ENCODE peak calls at places on chromosomes 11 and 22, in seven cellular contexts. N is CD8-positive, alpha-beta T cell; I is COR-L47; Y is NCI-H774; U is ovary; S is RWPE1; O is Karpas-422. K is an unnamed sample.

GRCh38 chr11:44305149-44305642 is 4.7 kb downstream of the ALX4 start:
- DNase-seq in N (no peak), I (no peak), Y (no peak), U (no peak), S (no peak), O (no peak), K (no peak)

GRCh38 chr11:60242607-60243292 is at the start of gene MS4A4E:
- DNase-seq in N (no peak), I (no peak), Y (no peak), U (no peak), S (no peak), O (no peak), K (no peak)

GRCh38 chr11:34667810-34668582 is 47.1 kb downstream of the EHF start:
- DNase-seq in N (no peak), I (peak), Y (peak), U (no peak), S (no peak), O (no peak), K (no peak)

GRCh38 chr11:102269927-102270326 is 47.4 kb upstream of the BIRC3 start:
- DNase-seq in N (no peak), I (no peak), Y (no peak), U (no peak), S (peak), O (no peak), K (no peak)

GRCh38 chr11:131295986-131296385 is 74.4 kb upstream of the NTM start:
- DNase-seq in N (no peak), I (no peak), Y (no peak), U (no peak), S (no peak), O (no peak), K (no peak)

GRCh38 chr11:78060533-78060932 is 3.1 kb upstream of the THRSP start:
- DNase-seq in N (no peak), I (no peak), Y (no peak), U (no peak), S (no peak), O (no peak), K (no peak)

GRCh38 chr22:26066534-26066933 is 102.7 kb upstream of the SEZ6L start:
- DNase-seq in N (no peak), I (peak), Y (peak), U (no peak), S (no peak), O (no peak), K (no peak)

GRCh38 chr11:2857918-2858317 is 27.7 kb downstream of the CDKN1C start:
- DNase-seq in N (no peak), I (no peak), Y (no peak), U (no peak), S (no peak), O (no peak), K (no peak)

GRCh38 chr22:32880061-32880460 is 78.6 kb downstream of the TIMP3 start:
- DNase-seq in N (no peak), I (no peak), Y (no peak), U (no peak), S (no peak), O (no peak), K (no peak)

GRCh38 chr11:46560300-46561025 is 33.4 kb downstream of the AMBRA1 start:
- DNase-seq in N (no peak), I (peak), Y (peak), U (no peak), S (peak), O (peak), K (peak)

GRCh38 chr11:45924036-45924915 is 1.8 kb downstream of the LARGE2 start:
- DNase-seq in N (no peak), I (no peak), Y (no peak), U (peak), S (no peak), O (no peak), K (no peak)

GRCh38 chr11:113896156-113896879 is 8.3 kb upstream of the HTR3B start:
- DNase-seq in N (peak), I (peak), Y (peak), U (peak), S (peak), O (peak), K (peak)

GRCh38 chr11:45150301-45150700 is 3.9 kb downstream of the PRDM11 start:
- DNase-seq in N (no peak), I (no peak), Y (no peak), U (no peak), S (no peak), O (no peak), K (no peak)

GRCh38 chr11:128707671-128708070 is 13.8 kb downstream of the FLI1 start:
- DNase-seq in N (no peak), I (no peak), Y (no peak), U (no peak), S (no peak), O (no peak), K (no peak)

GRCh38 chr11:77467993-77468392 is 5.9 kb downstream of the PAK1 start:
- DNase-seq in N (no peak), I (no peak), Y (no peak), U (no peak), S (no peak), O (no peak), K (no peak)

GRCh38 chr11:95091663-95092062 is 2.0 kb downstream of the ENDOD1 start:
- DNase-seq in N (no peak), I (no peak), Y (no peak), U (no peak), S (no peak), O (no peak), K (no peak)

GRCh38 chr22:35888181-35888870 is 140.3 kb downstream of the RBFOX2 start:
- DNase-seq in N (no peak), I (no peak), Y (no peak), U (no peak), S (no peak), O (no peak), K (no peak)

GRCh38 chr11:73240190-73240781 is 22.2 kb downstream of the P2RY2 start:
- DNase-seq in N (no peak), I (no peak), Y (no peak), U (no peak), S (no peak), O (no peak), K (no peak)

GRCh38 chr22:30277547-30278344 is 11.1 kb upstream of the OSM start:
- DNase-seq in N (no peak), I (no peak), Y (no peak), U (no peak), S (peak), O (no peak), K (no peak)

GRCh38 chr11:103338621-103339484 is 229.6 kb downstream of the DYNC2H1 start:
- DNase-seq in N (no peak), I (no peak), Y (no peak), U (no peak), S (no peak), O (no peak), K (no peak)

GRCh38 chr11:57778318-57779037 is 16.9 kb downstream of the CTNND1 start:
- DNase-seq in N (no peak), I (peak), Y (no peak), U (peak), S (peak), O (no peak), K (no peak)

GRCh38 chr11:49377978-49378377 is 169.6 kb upstream of the FOLH1 start:
- DNase-seq in N (no peak), I (no peak), Y (no peak), U (no peak), S (no peak), O (no peak), K (no peak)

GRCh38 chr11:38718049-38718448 is 2120.0 kb upstream of the RAG2 start:
- DNase-seq in N (no peak), I (no peak), Y (no peak), U (no peak), S (no peak), O (no peak), K (no peak)

GRCh38 chr11:109071712-109072524 is 350.1 kb upstream of the C11orf87 start:
- DNase-seq in N (no peak), I (no peak), Y (no peak), U (peak), S (peak), O (no peak), K (no peak)

GRCh38 chr11:2526808-2527381 is 82.1 kb downstream of the KCNQ1 start:
- DNase-seq in N (no peak), I (no peak), Y (no peak), U (peak), S (no peak), O (peak), K (peak)